ENCODE peak calls at places on chromosomes 16 and 17, in five cellular contexts. G, S, B, E and D are unnamed samples.

GRCh38 chr17:50269477-50270429 is 4.5 kb upstream of the TMEM92 start:
- DNase-seq in B (peak), S (peak), G (peak), E (peak), D (peak)

GRCh38 chr17:61450641-61451537 is 1.3 kb upstream of the TBX4 start:
- DNase-seq in S (no peak), B (peak), E (no peak), G (no peak), D (peak)

GRCh38 chr16:50326835-50327465 is 41.8 kb downstream of the BRD7 start:
- DNase-seq in B (peak), G (peak), S (no peak), E (no peak), D (no peak)

GRCh38 chr17:27244481-27245223 is 49.3 kb upstream of the WSB1 start:
- DNase-seq in G (no peak), B (peak), E (no peak), S (peak), D (peak)

GRCh38 chr16:86584726-86585721 is 6.7 kb downstream of the FOXL1 start:
- DNase-seq in S (no peak), B (no peak), E (no peak), G (no peak), D (no peak)

GRCh38 chr17:17028059-17028877 is 14.0 kb upstream of the MPRIP start:
- DNase-seq in G (peak), B (peak), E (peak), S (peak), D (peak)

GRCh38 chr17:67993153-67993997 is 2.9 kb downstream of the C17orf58 start:
- DNase-seq in E (peak), S (peak), B (peak), G (peak), D (peak)

GRCh38 chr16:85720319-85720637 is 30.6 kb downstream of the C16orf74 start:
- DNase-seq in B (no peak), S (peak), E (no peak), G (no peak), D (no peak)

GRCh38 chr16:81429045-81429521 is 15.5 kb upstream of the CMIP start:
- DNase-seq in E (peak), B (peak), S (peak), G (peak), D (no peak)

GRCh38 chr17:80795737-80796136 is 195.9 kb upstream of the CHMP6 start:
- DNase-seq in S (no peak), E (peak), G (no peak), B (no peak), D (peak)

GRCh38 chr17:28953444-28954118 is 2.3 kb upstream of the PHF12 start:
- DNase-seq in B (peak), E (peak), S (peak), G (peak), D (peak)

GRCh38 chr16:11235703-11235991 is 20.4 kb downstream of the SOCS1 start:
- DNase-seq in S (peak), B (no peak), E (no peak), G (no peak), D (no peak)

GRCh38 chr16:66605177-66605999 is 884 bp downstream of the CMTM3 start:
- DNase-seq in G (peak), S (peak), E (peak), B (peak), D (peak)

GRCh38 chr17:29154516-29155234 is 25.5 kb downstream of the MYO18A start:
- DNase-seq in B (no peak), E (no peak), S (no peak), G (no peak), D (no peak)

GRCh38 chr17:4409659-4410058 is 24.1 kb upstream of the SPNS3 start:
- DNase-seq in E (no peak), G (no peak), S (no peak), B (no peak), D (no peak)

GRCh38 chr17:34259151-34259550 is 4.1 kb downstream of the CCL2 start:
- DNase-seq in S (no peak), G (no peak), B (no peak), E (no peak), D (no peak)

GRCh38 chr17:17048106-17048505 is 5.8 kb downstream of the MPRIP start:
- DNase-seq in B (no peak), S (no peak), G (no peak), E (no peak), D (peak)

GRCh38 chr17:67125417-67125816 is 81.1 kb downstream of the CACNG1 start:
- DNase-seq in S (no peak), G (no peak), B (no peak), E (peak), D (no peak)

GRCh38 chr17:35521150-35521549 is 16.3 kb downstream of the SLFN12L start:
- DNase-seq in G (no peak), B (no peak), E (no peak), S (no peak), D (no peak)

GRCh38 chr16:71853413-71853812 is 7.6 kb downstream of the ATXN1L start:
- DNase-seq in B (no peak), G (no peak), E (no peak), S (peak), D (no peak)

GRCh38 chr16:48112603-48113400 is 43.0 kb downstream of the ABCC12 start:
- DNase-seq in B (no peak), G (no peak), S (no peak), E (peak), D (no peak)

GRCh38 chr17:39994448-39994847 is 13.8 kb downstream of the PSMD3 start:
- DNase-seq in G (no peak), B (no peak), E (no peak), S (no peak), D (no peak)

GRCh38 chr16:2170587-2171435 is 15.2 kb downstream of the TRAF7 start:
- DNase-seq in G (no peak), B (no peak), E (no peak), S (no peak), D (no peak)

GRCh38 chr16:28163699-28164584 is 47.8 kb downstream of the XPO6 start:
- DNase-seq in S (no peak), E (no peak), B (no peak), G (no peak), D (no peak)

GRCh38 chr17:3802461-3803307 is 1.7 kb upstream of the ITGAE start:
- DNase-seq in E (no peak), B (no peak), G (no peak), S (peak), D (peak)

GRCh38 chr17:64281962-64282752 is 19.1 kb upstream of the TEX2 start:
- DNase-seq in E (peak), G (peak), B (peak), S (peak), D (peak)

DNA sequence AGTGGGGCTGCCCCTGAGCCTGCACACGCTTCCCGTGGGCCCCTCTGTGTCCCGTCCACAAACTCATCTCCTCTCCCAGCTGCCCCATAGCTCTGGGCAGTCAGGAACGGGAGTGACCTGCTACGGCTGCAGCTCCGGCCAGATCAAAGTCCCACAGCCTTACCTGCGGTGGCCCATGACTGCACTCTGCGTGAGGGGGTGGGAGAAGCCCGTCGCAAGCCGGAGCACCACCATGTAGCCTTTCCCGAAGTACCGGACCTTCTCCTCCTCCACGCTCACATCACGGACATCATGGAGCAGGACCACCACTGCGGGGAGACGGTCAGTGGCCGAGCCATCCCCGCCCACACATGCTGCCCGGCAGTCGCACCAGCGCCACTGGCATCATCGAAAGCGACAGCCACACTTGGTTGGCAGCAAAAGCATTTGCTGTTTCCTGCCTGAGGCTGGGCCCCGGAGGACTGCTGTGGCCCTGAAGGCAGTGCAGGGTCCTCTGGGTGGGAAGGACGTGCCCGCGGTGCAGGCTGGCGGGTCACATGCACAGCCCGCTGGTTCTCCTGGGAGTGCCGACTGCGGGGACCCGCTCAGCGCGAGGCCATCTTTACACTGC is 6.2 kb downstream of the CYBC1 start:
- DNase-seq in E (peak), G (no peak), S (no peak), B (no peak), D (no peak)
- TF ChIP-seq POLR2AphosphoS5 in E (no peak), G (no peak), S (no peak), B (no peak), D (no peak)

GRCh38 chr16:14307623-14308356 is 236.7 kb downstream of the MRTFB start:
- DNase-seq in G (peak), S (no peak), E (peak), B (peak), D (no peak)

GRCh38 chr16:14306485-14307058 is 235.5 kb downstream of the MRTFB start:
- DNase-seq in E (no peak), G (no peak), B (no peak), S (no peak), D (no peak)

GRCh38 chr16:14304891-14305459 is 233.9 kb downstream of the MRTFB start:
- DNase-seq in G (no peak), E (no peak), B (no peak), S (no peak), D (no peak)

GRCh38 chr16:14308357-14308723 is 237.2 kb downstream of the MRTFB start:
- DNase-seq in B (no peak), S (no peak), E (no peak), G (no peak), D (no peak)

GRCh38 chr16:14307059-14307531 is 236.0 kb downstream of the MRTFB start:
- DNase-seq in G (peak), E (no peak), S (no peak), B (peak), D (no peak)
- H3K4me3 ChIP-seq in G (no peak), E (no peak), S (no peak), B (no peak), D (peak)

DNA sequence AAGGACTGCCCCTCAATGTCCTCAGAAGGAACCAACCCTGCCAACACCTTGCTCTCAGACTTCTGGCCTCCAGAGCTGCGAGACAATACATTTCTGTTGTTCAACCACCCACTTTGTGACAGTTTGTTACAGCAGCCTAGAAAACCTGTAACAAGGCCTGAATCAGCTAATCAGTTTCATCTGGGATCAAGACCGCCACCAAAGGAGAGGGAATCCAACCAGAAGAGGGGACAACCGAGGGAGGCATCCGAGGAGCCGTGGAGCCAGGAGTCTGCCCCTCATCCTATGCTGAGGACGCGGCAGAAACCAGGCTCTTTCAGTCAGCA is 26.9 kb downstream of the FA2H start:
- DNase-seq in E (no peak), G (no peak), S (no peak), B (no peak), D (no peak)
- TF ChIP-seq POLR2AphosphoS5 in E (no peak), G (no peak), S (no peak), B (no peak), D (no peak)

DNA sequence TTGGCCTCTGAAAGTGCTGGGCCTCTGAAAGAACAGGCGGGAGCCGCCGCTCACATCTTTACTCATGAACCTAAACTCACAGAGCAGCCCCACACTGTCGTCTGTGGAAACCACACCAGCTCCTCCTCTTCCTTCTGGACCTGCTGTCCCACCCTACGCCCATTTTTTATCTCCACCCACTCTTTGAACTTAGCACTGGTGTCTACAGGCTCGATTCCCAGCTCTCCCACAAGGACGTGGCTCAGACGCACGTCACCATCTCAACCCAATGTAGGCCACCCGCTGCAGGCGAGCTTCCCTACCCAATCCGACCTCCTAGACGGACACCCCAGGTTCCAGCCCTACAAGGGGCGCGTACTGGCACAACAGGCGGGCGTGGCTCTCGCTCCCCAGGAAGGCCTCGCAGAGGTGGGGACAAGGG is 62.2 kb downstream of the NXN start:
- DNase-seq in S (no peak), E (no peak), B (no peak), G (no peak), D (no peak)
- H3K4me3 ChIP-seq in S (no peak), E (no peak), B (no peak), G (no peak), D (no peak)